ENCODE peak calls at places on chromosome 20, in eight cellular contexts. N is A549, F is H1, R is stomach, U is ovary, X is GM12878, G is HepG2, Q is SK-N-SH. J is an unnamed sample.

GRCh38 chr20:23626040-23626620 is 11.6 kb downstream of the CST3 start:
- DNase-seq in R (peak), N (no peak), F (no peak), G (no peak), Q (no peak), U (no peak), X (no peak), J (no peak)

GRCh38 chr20:42138711-42139110 is 520.5 kb upstream of the CHD6 start:
- DNase-seq in F (no peak), U (no peak), X (no peak), N (no peak), Q (no peak), R (no peak), G (no peak), J (no peak)

GRCh38 chr20:33604084-33604990 is 57.8 kb upstream of the C20orf144 start:
- DNase-seq in U (no peak), R (no peak), N (no peak), F (no peak), Q (no peak), G (no peak), X (no peak), J (no peak)

GRCh38 chr20:51219544-51219943 is 196.6 kb upstream of the KCNG1 start:
- DNase-seq in Q (no peak), R (no peak), G (no peak), N (no peak), U (no peak), F (no peak), X (no peak), J (no peak)

GRCh38 chr20:63652192-63652980 is 838 bp downstream of the STMN3 start:
- DNase-seq in Q (peak), X (no peak), U (peak), G (peak), N (no peak), R (no peak), F (peak), J (no peak)

GRCh38 chr20:24027229-24027628 is 38.6 kb upstream of the GGTLC1 start:
- DNase-seq in X (peak), Q (no peak), F (no peak), N (no peak), R (peak), U (no peak), G (no peak), J (peak)

GRCh38 chr20:58228484-58229197 is at the start of gene ANKRD60:
- DNase-seq in X (no peak), U (peak), Q (peak), F (peak), R (no peak), N (no peak), G (no peak), J (no peak)

GRCh38 chr20:45910670-45911485 is 1.1 kb downstream of the PLTP start:
- DNase-seq in Q (peak), F (peak), R (peak), X (peak), U (peak), G (no peak), N (peak), J (peak)

GRCh38 chr20:62045529-62046277 is 20.0 kb downstream of the TAF4 start:
- DNase-seq in G (no peak), X (no peak), N (no peak), Q (no peak), R (no peak), F (no peak), U (no peak), J (no peak)

GRCh38 chr20:32510120-32510600 is 75.0 kb downstream of the NOL4L start:
- DNase-seq in F (no peak), U (no peak), X (no peak), Q (no peak), R (no peak), N (no peak), G (no peak), J (no peak)

GRCh38 chr20:19973920-19974620 is 43.1 kb upstream of the NAA20 start:
- DNase-seq in R (peak), N (no peak), F (no peak), U (peak), Q (no peak), G (no peak), X (no peak), J (peak)

GRCh38 chr20:43198607-43199006 is 8.9 kb upstream of the PTPRT start:
- DNase-seq in N (no peak), R (no peak), Q (no peak), U (no peak), G (no peak), X (no peak), F (no peak), J (no peak)

GRCh38 chr20:8720089-8720488 is 348.8 kb upstream of the PLCB4 start:
- DNase-seq in F (no peak), X (no peak), U (no peak), N (no peak), Q (no peak), R (no peak), G (no peak), J (no peak)

GRCh38 chr20:50872562-50873288 is 58.5 kb downstream of the ADNP start:
- DNase-seq in U (no peak), F (no peak), N (no peak), X (no peak), R (no peak), G (no peak), Q (no peak), J (no peak)

GRCh38 chr20:62876441-62876825 is 14.8 kb upstream of the TCFL5 start:
- DNase-seq in G (no peak), R (no peak), Q (peak), U (no peak), X (no peak), N (no peak), F (no peak), J (no peak)

GRCh38 chr20:50575869-50576720 is 65.9 kb downstream of the PTPN1 start:
- DNase-seq in U (peak), N (peak), G (peak), Q (peak), F (peak), R (peak), X (no peak), J (peak)

GRCh38 chr20:54431545-54431944 is 43.8 kb upstream of the DOK5 start:
- DNase-seq in G (no peak), N (no peak), Q (no peak), R (no peak), U (no peak), X (no peak), F (no peak), J (no peak)

GRCh38 chr20:50306478-50307423 is 116.1 kb downstream of the CEBPB start:
- DNase-seq in Q (no peak), N (no peak), U (peak), R (no peak), X (no peak), G (no peak), F (no peak), J (no peak)

GRCh38 chr20:13930246-13930645 is 60.2 kb downstream of the SEL1L2 start:
- DNase-seq in R (no peak), N (no peak), U (no peak), G (no peak), Q (no peak), X (no peak), F (no peak), J (no peak)

GRCh38 chr20:13800728-13801134 is 15.9 kb downstream of the NDUFAF5 start:
- DNase-seq in X (no peak), R (peak), Q (peak), F (no peak), G (peak), N (no peak), U (peak), J (peak)

GRCh38 chr20:22717466-22717865 is 133.1 kb upstream of the FOXA2 start:
- DNase-seq in U (no peak), R (peak), X (no peak), F (no peak), G (no peak), N (peak), Q (no peak), J (no peak)

GRCh38 chr20:48329216-48329615 is 498.6 kb downstream of the PREX1 start:
- DNase-seq in Q (no peak), X (no peak), R (no peak), G (no peak), N (no peak), F (no peak), U (no peak), J (no peak)

GRCh38 chr20:25148181-25148981 is 47.1 kb upstream of the ENTPD6 start:
- DNase-seq in Q (peak), F (peak), R (peak), G (no peak), X (no peak), N (no peak), U (peak), J (peak)

GRCh38 chr20:32553618-32554017 is 31.5 kb downstream of the NOL4L start:
- DNase-seq in G (no peak), U (no peak), X (no peak), Q (no peak), F (no peak), N (no peak), R (no peak), J (no peak)

GRCh38 chr20:34240698-34241615 is at the start of gene ASIP:
- DNase-seq in U (no peak), X (no peak), G (no peak), R (no peak), N (no peak), F (no peak), Q (no peak), J (no peak)

GRCh38 chr20:40563296-40563950 is 125.6 kb downstream of the MAFB start:
- DNase-seq in U (no peak), G (no peak), X (no peak), Q (no peak), R (peak), N (peak), F (no peak), J (no peak)

GRCh38 chr20:59831901-59832240 is 101.6 kb downstream of the SYCP2 start:
- DNase-seq in Q (peak), G (no peak), X (no peak), F (peak), U (peak), R (no peak), N (no peak), J (no peak)

GRCh38 chr20:60087563-60088105 is 129.4 kb downstream of the CDH26 start:
- DNase-seq in F (no peak), X (no peak), R (no peak), Q (no peak), G (no peak), U (no peak), N (no peak), J (no peak)

GRCh38 chr20:37552415-37552814 is 24.7 kb upstream of the BLCAP start:
- DNase-seq in R (no peak), U (no peak), F (no peak), G (no peak), X (no peak), Q (no peak), N (no peak), J (no peak)

GRCh38 chr20:41003143-41003932 is 25.3 kb upstream of the TOP1 start:
- DNase-seq in Q (no peak), X (no peak), U (no peak), G (peak), R (peak), F (no peak), N (peak), J (peak)

GRCh38 chr20:53370345-53370961 is 223.2 kb downstream of the ZNF217 start:
- DNase-seq in N (no peak), R (no peak), Q (no peak), U (no peak), F (no peak), X (no peak), G (no peak), J (no peak)

GRCh38 chr20:4007383-4008025 is 7.9 kb downstream of the RNF24 start:
- DNase-seq in U (no peak), N (no peak), X (no peak), F (no peak), Q (no peak), G (no peak), R (no peak), J (no peak)

GRCh38 chr20:37995856-37996625 is 37.2 kb downstream of the TTI1 start:
- DNase-seq in F (no peak), N (no peak), R (no peak), G (no peak), Q (no peak), U (no peak), X (no peak), J (no peak)

GRCh38 chr20:21571841-21572690 is 58.2 kb upstream of the NKX2-2 start:
- DNase-seq in N (no peak), R (no peak), U (no peak), Q (peak), G (peak), F (peak), X (no peak), J (no peak)

GRCh38 chr20:59455392-59456341 is 148.7 kb upstream of the PHACTR3 start:
- DNase-seq in R (peak), U (peak), Q (peak), F (peak), N (peak), X (no peak), G (no peak), J (no peak)

DNA sequence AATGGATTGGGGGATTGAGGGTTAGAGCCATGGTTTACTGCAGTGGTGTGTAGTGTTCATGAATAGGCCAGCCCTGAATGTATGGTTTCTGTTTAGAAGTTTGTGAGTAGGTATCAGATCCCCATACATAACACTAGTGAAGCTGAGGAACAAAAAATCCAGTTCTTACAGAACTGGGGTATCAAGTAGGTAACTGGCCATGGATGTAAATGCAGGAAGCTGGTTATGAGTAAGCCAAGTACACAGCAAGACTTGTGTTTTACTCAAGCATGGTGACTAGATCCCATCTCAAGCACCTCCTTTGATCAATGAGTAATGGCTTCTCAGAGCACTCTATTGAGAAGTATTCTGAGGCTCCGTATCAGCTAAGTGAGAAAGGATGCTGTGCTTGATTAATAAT is 613.7 kb upstream of the FLRT3 start:
- DNase-seq in U (no peak), G (no peak), Q (no peak), N (no peak), F (no peak), R (no peak), X (no peak), J (no peak)
- H3K27ac ChIP-seq in U (no peak), G (no peak), Q (no peak), N (peak), F (no peak), R (no peak), X (no peak), J (no peak)

GRCh38 chr20:56924976-56925695 is 296.0 kb downstream of the TFAP2C start:
- DNase-seq in R (no peak), U (no peak), G (no peak), X (no peak), N (peak), Q (peak), F (peak), J (no peak)
- TF ChIP-seq EP300 in R (no peak), U (no peak), G (no peak), X (no peak), N (no peak), Q (no peak), F (no peak), J (no peak)

GRCh38 chr20:7124120-7124519 is 356.6 kb downstream of the BMP2 start:
- DNase-seq in X (no peak), F (no peak), Q (no peak), G (no peak), R (no peak), U (no peak), N (no peak), J (no peak)

DNA sequence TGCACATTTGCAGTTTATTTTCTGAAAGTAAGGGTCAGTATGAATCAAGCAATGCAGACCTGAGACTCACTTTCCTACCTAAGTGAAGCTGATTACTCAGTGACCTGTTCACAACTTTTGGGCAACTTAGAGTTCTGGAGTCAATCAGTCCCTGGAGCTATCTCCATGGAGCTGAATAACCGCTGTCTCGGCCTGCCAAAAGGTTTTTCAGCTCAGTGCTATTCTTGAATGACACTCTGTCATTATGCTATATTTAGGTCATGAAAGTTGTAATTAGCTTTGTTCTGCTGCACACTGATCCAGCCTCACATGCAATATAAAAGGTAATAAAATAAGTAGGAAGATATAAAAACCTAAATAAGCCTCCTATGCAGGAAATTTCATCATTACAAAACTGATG is 356.0 kb downstream of the BMP2 start:
- DNase-seq in G (no peak), R (no peak), F (no peak), N (no peak), X (no peak), Q (no peak), U (no peak), J (no peak)
- H3K27ac ChIP-seq in G (no peak), R (no peak), F (no peak), N (no peak), X (no peak), Q (no peak), U (no peak), J (no peak)

GRCh38 chr20:1299522-1299921 is 29.4 kb downstream of the SDCBP2 start:
- DNase-seq in F (no peak), X (no peak), Q (peak), N (peak), U (no peak), G (no peak), R (no peak), J (no peak)
- TF ChIP-seq EP300 in F (no peak), X (no peak), Q (no peak), N (no peak), U (no peak), G (no peak), R (no peak), J (no peak)

DNA sequence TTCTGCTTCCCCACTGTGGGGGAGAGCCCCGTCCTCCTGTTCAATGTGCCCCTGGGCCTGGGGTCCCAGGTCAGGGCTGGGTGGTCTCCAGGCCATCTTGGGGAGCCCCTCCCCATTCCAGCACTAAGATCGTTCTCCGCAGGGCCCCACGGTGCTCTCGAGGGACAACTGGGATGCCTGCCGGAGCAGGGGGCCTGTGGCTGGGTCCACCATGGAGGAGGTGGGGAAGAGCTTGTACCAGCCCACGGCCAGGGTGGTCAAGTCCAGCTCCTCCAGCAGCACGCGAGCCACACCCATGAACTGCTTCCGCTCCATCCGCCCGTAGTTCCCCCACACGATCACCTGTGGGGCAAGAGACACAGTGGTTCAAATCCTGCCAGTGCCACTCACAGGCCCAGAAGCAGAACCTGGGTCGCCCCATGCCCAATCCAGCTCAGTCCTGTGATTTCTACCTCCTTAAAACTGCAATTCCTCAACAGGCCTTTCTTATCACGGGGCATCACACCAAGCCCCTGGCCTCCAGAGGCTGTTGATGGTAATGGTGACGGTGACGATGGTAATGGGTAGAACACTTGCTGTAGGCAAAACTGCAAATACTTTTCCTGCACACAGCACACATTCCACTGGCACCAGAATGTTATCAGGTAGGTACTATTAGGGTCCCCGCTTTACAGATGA is 10.5 kb downstream of the KCNK15 start:
- DNase-seq in F (no peak), U (no peak), Q (no peak), G (no peak), X (no peak), N (no peak), R (no peak), J (no peak)
- H3K27ac ChIP-seq in F (no peak), U (no peak), Q (no peak), G (no peak), X (no peak), N (no peak), R (no peak), J (no peak)

J was measured in tibial nerve.